ENCODE peak calls at places on chromosome 2, in four cellular contexts. One of them, this sample, is unnamed.

GRCh38 chr2:98548920-98549818 is 59.1 kb downstream of the COA5 start:
- DNase-seq in IMR-90: no peak
- DNase-seq in K562: no peak
- DNase-seq in GM12878: no peak
- DNase-seq in this sample: no peak

GRCh38 chr2:24122356-24123211 is 550 bp downstream of the PFN4 start:
- DNase-seq in IMR-90: peak
- DNase-seq in K562: no peak
- DNase-seq in GM12878: no peak
- DNase-seq in this sample: peak

GRCh38 chr2:21044694-21045371 is 960 bp upstream of the APOB start:
- DNase-seq in IMR-90: no peak
- DNase-seq in K562: no peak
- DNase-seq in GM12878: no peak
- DNase-seq in this sample: no peak

GRCh38 chr2:239129147-239129896 is 271.5 kb downstream of the HDAC4 start:
- DNase-seq in IMR-90: peak
- DNase-seq in K562: no peak
- DNase-seq in GM12878: no peak
- DNase-seq in this sample: no peak

GRCh38 chr2:30664761-30665358 is 142.4 kb downstream of the CAPN13 start:
- DNase-seq in IMR-90: peak
- DNase-seq in K562: peak
- DNase-seq in GM12878: no peak
- DNase-seq in this sample: peak

GRCh38 chr2:111634050-111634784 is 249.8 kb downstream of the ANAPC1 start:
- DNase-seq in IMR-90: peak
- DNase-seq in K562: no peak
- DNase-seq in GM12878: no peak
- DNase-seq in this sample: no peak

GRCh38 chr2:210086292-210086691 is 83.9 kb downstream of the RPE start:
- DNase-seq in IMR-90: peak
- DNase-seq in K562: no peak
- DNase-seq in GM12878: no peak
- DNase-seq in this sample: no peak

GRCh38 chr2:53150146-53150545 is 617.5 kb upstream of the CHAC2 start:
- DNase-seq in IMR-90: no peak
- DNase-seq in K562: no peak
- DNase-seq in GM12878: no peak
- DNase-seq in this sample: no peak

GRCh38 chr2:98514879-98515570 is 70.4 kb downstream of the INPP4A start:
- DNase-seq in IMR-90: peak
- DNase-seq in K562: peak
- DNase-seq in GM12878: no peak
- DNase-seq in this sample: no peak

GRCh38 chr2:61978522-61978921 is 73.0 kb downstream of the COMMD1 start:
- DNase-seq in IMR-90: no peak
- DNase-seq in K562: peak
- DNase-seq in GM12878: peak
- DNase-seq in this sample: no peak

GRCh38 chr2:238820909-238821308 is 27.0 kb upstream of the TWIST2 start:
- DNase-seq in IMR-90: peak
- DNase-seq in K562: no peak
- DNase-seq in GM12878: no peak
- DNase-seq in this sample: no peak

GRCh38 chr2:3280683-3281520 is 96.7 kb downstream of the EIPR1 start:
- DNase-seq in IMR-90: no peak
- DNase-seq in K562: no peak
- DNase-seq in GM12878: no peak
- DNase-seq in this sample: no peak

GRCh38 chr2:53768233-53768542 is 584 bp downstream of the CHAC2 start:
- DNase-seq in IMR-90: no peak
- DNase-seq in K562: peak
- DNase-seq in GM12878: no peak
- DNase-seq in this sample: no peak

GRCh38 chr2:149012545-149012944 is 26.0 kb upstream of the LYPD6B start:
- DNase-seq in IMR-90: no peak
- DNase-seq in K562: no peak
- DNase-seq in GM12878: no peak
- DNase-seq in this sample: no peak

GRCh38 chr2:53103661-53104060 is 663.9 kb upstream of the CHAC2 start:
- DNase-seq in IMR-90: no peak
- DNase-seq in K562: no peak
- DNase-seq in GM12878: no peak
- DNase-seq in this sample: no peak

GRCh38 chr2:238320648-238321281 is 447 bp downstream of the TRAF3IP1 start:
- DNase-seq in IMR-90: peak
- DNase-seq in K562: peak
- DNase-seq in GM12878: no peak
- DNase-seq in this sample: no peak

GRCh38 chr2:36677995-36678605 is 18.4 kb upstream of the VIT start:
- DNase-seq in IMR-90: peak
- DNase-seq in K562: no peak
- DNase-seq in GM12878: no peak
- DNase-seq in this sample: no peak

GRCh38 chr2:38284971-38285370 is 92.1 kb downstream of the ATL2 start:
- DNase-seq in IMR-90: no peak
- DNase-seq in K562: no peak
- DNase-seq in GM12878: no peak
- DNase-seq in this sample: no peak

GRCh38 chr2:3644891-3645605 is 13.0 kb upstream of the ALLC start:
- DNase-seq in IMR-90: no peak
- DNase-seq in K562: no peak
- DNase-seq in GM12878: no peak
- DNase-seq in this sample: no peak

GRCh38 chr2:208311321-208311720 is 45.3 kb downstream of the PIKFYVE start:
- DNase-seq in IMR-90: no peak
- DNase-seq in K562: no peak
- DNase-seq in GM12878: no peak
- DNase-seq in this sample: no peak

GRCh38 chr2:167890739-167891138 is 356.7 kb downstream of the STK39 start:
- DNase-seq in IMR-90: no peak
- DNase-seq in K562: no peak
- DNase-seq in GM12878: no peak
- DNase-seq in this sample: no peak

GRCh38 chr2:8427211-8427610 is 254.6 kb upstream of the ID2 start:
- DNase-seq in IMR-90: no peak
- DNase-seq in K562: no peak
- DNase-seq in GM12878: no peak
- DNase-seq in this sample: no peak

GRCh38 chr2:16727256-16727655 is 61.6 kb upstream of the CYRIA start:
- DNase-seq in IMR-90: peak
- DNase-seq in K562: no peak
- DNase-seq in GM12878: no peak
- DNase-seq in this sample: no peak

GRCh38 chr2:203691149-203691548 is 15.3 kb upstream of the CD28 start:
- DNase-seq in IMR-90: no peak
- DNase-seq in K562: no peak
- DNase-seq in GM12878: no peak
- DNase-seq in this sample: no peak

GRCh38 chr2:101308432-101309210 is at the start of gene RNF149:
- DNase-seq in IMR-90: peak
- DNase-seq in K562: peak
- DNase-seq in GM12878: peak
- DNase-seq in this sample: peak

GRCh38 chr2:205510345-205510744 is 172.0 kb upstream of the NRP2 start:
- DNase-seq in IMR-90: no peak
- DNase-seq in K562: no peak
- DNase-seq in GM12878: no peak
- DNase-seq in this sample: no peak

GRCh38 chr2:109287838-109288237 is 158.8 kb downstream of the SH3RF3 start:
- DNase-seq in IMR-90: no peak
- DNase-seq in K562: no peak
- DNase-seq in GM12878: no peak
- DNase-seq in this sample: no peak

GRCh38 chr2:130371723-130372054 is 15.8 kb downstream of the PTPN18 start:
- DNase-seq in IMR-90: peak
- DNase-seq in K562: peak
- DNase-seq in GM12878: no peak
- DNase-seq in this sample: peak

GRCh38 chr2:54176577-54176976 is 61.2 kb downstream of the ACYP2 start:
- DNase-seq in IMR-90: peak
- DNase-seq in K562: peak
- DNase-seq in GM12878: no peak
- DNase-seq in this sample: no peak

GRCh38 chr2:82827426-82827825 is 1631.7 kb downstream of the SUCLG1 start:
- DNase-seq in IMR-90: no peak
- DNase-seq in K562: no peak
- DNase-seq in GM12878: no peak
- DNase-seq in this sample: no peak

GRCh38 chr2:143264851-143265250 is 135.6 kb downstream of the ARHGAP15 start:
- DNase-seq in IMR-90: peak
- DNase-seq in K562: no peak
- DNase-seq in GM12878: no peak
- DNase-seq in this sample: no peak

GRCh38 chr2:46268986-46269385 is 28.2 kb upstream of the EPAS1 start:
- DNase-seq in IMR-90: peak
- DNase-seq in K562: no peak
- DNase-seq in GM12878: no peak
- DNase-seq in this sample: no peak

GRCh38 chr2:231810905-231811304 is 24.7 kb downstream of the COPS7B start:
- DNase-seq in IMR-90: peak
- DNase-seq in K562: no peak
- DNase-seq in GM12878: no peak
- DNase-seq in this sample: no peak

DNA sequence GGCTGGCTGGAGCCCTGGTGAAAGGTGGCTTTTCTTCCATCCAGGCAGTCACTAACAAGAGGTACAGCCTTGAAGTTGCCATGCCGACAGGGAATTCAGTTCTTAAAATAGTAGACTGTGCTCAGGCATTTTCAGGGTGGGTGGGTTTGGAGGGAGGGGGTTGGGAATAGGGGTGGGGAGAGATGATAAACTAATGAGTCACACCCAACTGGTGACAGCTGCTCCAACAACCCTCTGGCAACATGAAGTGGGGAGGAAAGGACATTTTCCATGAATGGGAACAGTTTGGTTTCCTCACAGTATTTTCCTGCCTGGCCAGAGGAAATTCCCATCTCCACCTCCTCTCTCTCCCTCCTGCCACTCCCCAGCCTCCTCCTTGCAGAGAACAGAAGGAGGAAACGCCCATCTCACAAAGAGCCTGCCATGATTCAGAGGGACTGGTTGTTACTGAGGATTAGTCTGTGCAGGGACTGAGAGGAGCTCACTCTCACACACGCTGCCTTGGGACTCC is 113.0 kb upstream of the SLC1A4 start:
- DNase-seq in IMR-90: peak
- DNase-seq in K562: peak
- DNase-seq in GM12878: no peak
- DNase-seq in this sample: peak
- TF ChIP-seq ELK1 in IMR-90: no peak
- TF ChIP-seq ELK1 in K562: no peak
- TF ChIP-seq ELK1 in GM12878: no peak
- TF ChIP-seq ELK1 in this sample: no peak

DNA sequence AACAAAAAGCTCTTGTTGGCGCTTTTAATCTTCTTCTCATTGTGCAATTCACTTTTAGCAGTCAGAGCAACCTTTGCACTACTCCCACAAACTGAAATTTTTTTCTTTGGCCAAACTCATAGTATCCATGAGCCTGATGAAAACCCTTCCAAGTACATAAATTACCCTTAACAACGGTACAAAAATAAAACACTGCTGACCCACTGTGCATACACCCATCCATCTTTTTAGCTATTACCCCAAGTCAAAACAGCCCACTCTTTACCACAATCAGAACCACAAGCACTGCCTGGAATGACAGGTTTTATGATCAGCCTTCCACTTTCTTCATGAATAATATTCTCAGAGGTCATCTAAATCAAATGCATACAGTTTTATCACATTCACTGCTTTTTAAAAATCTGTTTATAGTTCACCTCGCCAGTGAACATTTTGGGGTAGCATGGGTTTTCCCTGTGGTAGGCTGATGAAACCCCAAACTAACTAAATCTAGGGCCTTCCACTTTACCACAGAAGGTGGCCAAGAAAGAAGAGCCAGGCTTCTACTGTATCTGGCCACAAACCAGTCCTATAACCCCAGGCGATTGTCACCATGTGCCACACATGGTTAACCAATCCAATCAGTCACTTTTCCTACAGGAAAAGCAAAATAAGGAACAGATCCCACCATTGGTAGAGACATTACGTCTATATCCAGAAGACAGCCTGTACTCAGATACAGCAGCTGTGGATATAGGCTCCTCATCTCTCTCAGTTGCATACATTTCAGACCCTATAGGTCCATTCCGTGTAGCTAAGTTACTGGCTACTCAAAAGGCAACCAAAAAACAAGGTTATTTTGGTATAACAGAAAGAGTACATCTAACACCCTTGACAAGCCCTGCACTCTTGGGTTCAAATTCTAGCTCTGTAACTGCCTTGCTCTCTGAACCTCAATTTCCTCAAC is 171.3 kb downstream of the THADA start:
- DNase-seq in IMR-90: no peak
- DNase-seq in K562: no peak
- DNase-seq in GM12878: no peak
- DNase-seq in this sample: no peak
- TF ChIP-seq ELK1 in IMR-90: no peak
- TF ChIP-seq ELK1 in K562: no peak
- TF ChIP-seq ELK1 in GM12878: no peak
- TF ChIP-seq ELK1 in this sample: no peak

DNA sequence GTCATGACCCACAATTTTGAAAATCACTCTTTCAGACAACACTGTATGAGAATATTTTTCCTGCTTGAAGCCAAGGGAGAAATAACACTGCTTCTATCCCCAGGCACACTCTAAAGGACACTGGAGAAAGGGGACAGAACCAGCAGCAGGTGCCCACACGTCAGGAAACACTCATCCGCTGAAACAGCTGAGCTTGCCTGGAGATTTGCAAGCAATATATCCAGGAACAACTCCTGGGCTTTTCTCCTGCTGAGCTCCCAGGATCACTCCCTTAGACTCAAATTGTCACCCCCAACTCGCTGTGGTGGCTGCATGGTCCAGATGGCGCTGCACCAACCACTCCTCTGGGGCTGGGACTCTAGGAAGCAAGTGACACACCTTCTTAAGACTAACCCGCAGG is 186.7 kb downstream of the ARL4C start:
- DNase-seq in IMR-90: no peak
- DNase-seq in K562: no peak
- DNase-seq in GM12878: no peak
- DNase-seq in this sample: no peak
- TF ChIP-seq ELK1 in IMR-90: no peak
- TF ChIP-seq ELK1 in K562: no peak
- TF ChIP-seq ELK1 in GM12878: no peak
- TF ChIP-seq ELK1 in this sample: no peak

GRCh38 chr2:6793371-6793770 is 72.3 kb downstream of the CMPK2 start:
- DNase-seq in IMR-90: peak
- DNase-seq in K562: no peak
- DNase-seq in GM12878: no peak
- DNase-seq in this sample: peak

GRCh38 chr2:6789559-6790138 is 76.1 kb downstream of the CMPK2 start:
- DNase-seq in IMR-90: no peak
- DNase-seq in K562: no peak
- DNase-seq in GM12878: no peak
- DNase-seq in this sample: no peak

GRCh38 chr2:6794484-6794883 is 71.2 kb downstream of the CMPK2 start:
- DNase-seq in IMR-90: no peak
- DNase-seq in K562: no peak
- DNase-seq in GM12878: no peak
- DNase-seq in this sample: no peak

GRCh38 chr2:6791682-6792081 is 74.0 kb downstream of the CMPK2 start:
- DNase-seq in IMR-90: no peak
- DNase-seq in K562: peak
- DNase-seq in GM12878: no peak
- DNase-seq in this sample: peak

GRCh38 chr2:6793913-6794312 is 71.8 kb downstream of the CMPK2 start:
- DNase-seq in IMR-90: no peak
- DNase-seq in K562: no peak
- DNase-seq in GM12878: no peak
- DNase-seq in this sample: no peak
- TF ChIP-seq ELK1 in IMR-90: no peak
- TF ChIP-seq ELK1 in K562: no peak
- TF ChIP-seq ELK1 in GM12878: no peak
- TF ChIP-seq ELK1 in this sample: no peak

This sample was measured in A549.